ENCODE peak calls at places on chromosomes 16 and 17, in seven cellular contexts. One of them, this sample, is unnamed.

GRCh38 chr17:17511293-17511741 is 15.1 kb upstream of the RASD1 start:
- DNase-seq in activated naive CD4-positive, alpha-beta T cell treated with anti-CD3 and anti-CD28 coated beads, Interleukin-2, amount 10 ng/mL, durations not matched to agents 7 days and 5 days: no peak
- DNase-seq in Daoy: no peak
- DNase-seq in cardiac muscle cell: no peak
- DNase-seq in mucosa of gallbladder: no peak
- DNase-seq in stimulated activated CD4-positive, alpha-beta T cell treated with anti-CD3 and anti-CD28 coated beads, Interleukin-1b, Interleukin-23, amount 100 ng/mL, for 48 hours: no peak
- DNase-seq in endodermal cell: no peak
- DNase-seq in this sample: no peak

GRCh38 chr16:68065716-68066305 is 19.4 kb upstream of the NFATC3 start:
- DNase-seq in activated naive CD4-positive, alpha-beta T cell treated with anti-CD3 and anti-CD28 coated beads, Interleukin-2, amount 10 ng/mL, durations not matched to agents 7 days and 5 days: no peak
- DNase-seq in Daoy: peak
- DNase-seq in cardiac muscle cell: peak
- DNase-seq in mucosa of gallbladder: no peak
- DNase-seq in stimulated activated CD4-positive, alpha-beta T cell treated with anti-CD3 and anti-CD28 coated beads, Interleukin-1b, Interleukin-23, amount 100 ng/mL, for 48 hours: no peak
- DNase-seq in endodermal cell: peak
- DNase-seq in this sample: no peak

GRCh38 chr17:72863511-72864175 is 228.8 kb downstream of the SLC39A11 start:
- DNase-seq in activated naive CD4-positive, alpha-beta T cell treated with anti-CD3 and anti-CD28 coated beads, Interleukin-2, amount 10 ng/mL, durations not matched to agents 7 days and 5 days: no peak
- DNase-seq in Daoy: no peak
- DNase-seq in cardiac muscle cell: no peak
- DNase-seq in mucosa of gallbladder: no peak
- DNase-seq in stimulated activated CD4-positive, alpha-beta T cell treated with anti-CD3 and anti-CD28 coated beads, Interleukin-1b, Interleukin-23, amount 100 ng/mL, for 48 hours: no peak
- DNase-seq in endodermal cell: peak
- DNase-seq in this sample: no peak

GRCh38 chr17:34357398-34357797 is 1.1 kb downstream of the CCL13 start:
- DNase-seq in activated naive CD4-positive, alpha-beta T cell treated with anti-CD3 and anti-CD28 coated beads, Interleukin-2, amount 10 ng/mL, durations not matched to agents 7 days and 5 days: no peak
- DNase-seq in Daoy: no peak
- DNase-seq in cardiac muscle cell: no peak
- DNase-seq in mucosa of gallbladder: no peak
- DNase-seq in stimulated activated CD4-positive, alpha-beta T cell treated with anti-CD3 and anti-CD28 coated beads, Interleukin-1b, Interleukin-23, amount 100 ng/mL, for 48 hours: no peak
- DNase-seq in endodermal cell: peak
- DNase-seq in this sample: no peak

GRCh38 chr16:9139965-9140364 is 48.5 kb downstream of the HAPSTR1 start:
- DNase-seq in activated naive CD4-positive, alpha-beta T cell treated with anti-CD3 and anti-CD28 coated beads, Interleukin-2, amount 10 ng/mL, durations not matched to agents 7 days and 5 days: peak
- DNase-seq in Daoy: peak
- DNase-seq in cardiac muscle cell: peak
- DNase-seq in mucosa of gallbladder: no peak
- DNase-seq in stimulated activated CD4-positive, alpha-beta T cell treated with anti-CD3 and anti-CD28 coated beads, Interleukin-1b, Interleukin-23, amount 100 ng/mL, for 48 hours: no peak
- DNase-seq in endodermal cell: peak
- DNase-seq in this sample: no peak

GRCh38 chr17:41548844-41549595 is 20.9 kb upstream of the KRT19 start:
- DNase-seq in activated naive CD4-positive, alpha-beta T cell treated with anti-CD3 and anti-CD28 coated beads, Interleukin-2, amount 10 ng/mL, durations not matched to agents 7 days and 5 days: peak
- DNase-seq in Daoy: peak
- DNase-seq in cardiac muscle cell: peak
- DNase-seq in mucosa of gallbladder: peak
- DNase-seq in stimulated activated CD4-positive, alpha-beta T cell treated with anti-CD3 and anti-CD28 coated beads, Interleukin-1b, Interleukin-23, amount 100 ng/mL, for 48 hours: peak
- DNase-seq in endodermal cell: peak
- DNase-seq in this sample: peak

GRCh38 chr17:78935419-78936323 is 10.5 kb upstream of the TIMP2 start:
- DNase-seq in activated naive CD4-positive, alpha-beta T cell treated with anti-CD3 and anti-CD28 coated beads, Interleukin-2, amount 10 ng/mL, durations not matched to agents 7 days and 5 days: no peak
- DNase-seq in Daoy: peak
- DNase-seq in cardiac muscle cell: peak
- DNase-seq in mucosa of gallbladder: peak
- DNase-seq in stimulated activated CD4-positive, alpha-beta T cell treated with anti-CD3 and anti-CD28 coated beads, Interleukin-1b, Interleukin-23, amount 100 ng/mL, for 48 hours: no peak
- DNase-seq in endodermal cell: no peak
- DNase-seq in this sample: peak

GRCh38 chr17:8133941-8134340 is 10.0 kb upstream of the HES7 start:
- DNase-seq in activated naive CD4-positive, alpha-beta T cell treated with anti-CD3 and anti-CD28 coated beads, Interleukin-2, amount 10 ng/mL, durations not matched to agents 7 days and 5 days: no peak
- DNase-seq in Daoy: no peak
- DNase-seq in cardiac muscle cell: no peak
- DNase-seq in mucosa of gallbladder: no peak
- DNase-seq in stimulated activated CD4-positive, alpha-beta T cell treated with anti-CD3 and anti-CD28 coated beads, Interleukin-1b, Interleukin-23, amount 100 ng/mL, for 48 hours: no peak
- DNase-seq in endodermal cell: no peak
- DNase-seq in this sample: no peak

GRCh38 chr17:42306385-42306667 is 18.0 kb downstream of the STAT5A start:
- DNase-seq in activated naive CD4-positive, alpha-beta T cell treated with anti-CD3 and anti-CD28 coated beads, Interleukin-2, amount 10 ng/mL, durations not matched to agents 7 days and 5 days: no peak
- DNase-seq in Daoy: no peak
- DNase-seq in cardiac muscle cell: no peak
- DNase-seq in mucosa of gallbladder: no peak
- DNase-seq in stimulated activated CD4-positive, alpha-beta T cell treated with anti-CD3 and anti-CD28 coated beads, Interleukin-1b, Interleukin-23, amount 100 ng/mL, for 48 hours: no peak
- DNase-seq in endodermal cell: no peak
- DNase-seq in this sample: no peak

GRCh38 chr16:50473375-50473945 is 74.7 kb upstream of the NKD1 start:
- DNase-seq in activated naive CD4-positive, alpha-beta T cell treated with anti-CD3 and anti-CD28 coated beads, Interleukin-2, amount 10 ng/mL, durations not matched to agents 7 days and 5 days: no peak
- DNase-seq in Daoy: peak
- DNase-seq in cardiac muscle cell: peak
- DNase-seq in mucosa of gallbladder: no peak
- DNase-seq in stimulated activated CD4-positive, alpha-beta T cell treated with anti-CD3 and anti-CD28 coated beads, Interleukin-1b, Interleukin-23, amount 100 ng/mL, for 48 hours: peak
- DNase-seq in endodermal cell: no peak
- DNase-seq in this sample: no peak

GRCh38 chr17:63476857-63477470 is at the start of gene ACE:
- DNase-seq in activated naive CD4-positive, alpha-beta T cell treated with anti-CD3 and anti-CD28 coated beads, Interleukin-2, amount 10 ng/mL, durations not matched to agents 7 days and 5 days: peak
- DNase-seq in Daoy: peak
- DNase-seq in cardiac muscle cell: peak
- DNase-seq in mucosa of gallbladder: no peak
- DNase-seq in stimulated activated CD4-positive, alpha-beta T cell treated with anti-CD3 and anti-CD28 coated beads, Interleukin-1b, Interleukin-23, amount 100 ng/mL, for 48 hours: peak
- DNase-seq in endodermal cell: peak
- DNase-seq in this sample: peak

GRCh38 chr16:920722-921121 is 50.1 kb downstream of the LMF1 start:
- DNase-seq in activated naive CD4-positive, alpha-beta T cell treated with anti-CD3 and anti-CD28 coated beads, Interleukin-2, amount 10 ng/mL, durations not matched to agents 7 days and 5 days: no peak
- DNase-seq in Daoy: no peak
- DNase-seq in cardiac muscle cell: peak
- DNase-seq in mucosa of gallbladder: peak
- DNase-seq in stimulated activated CD4-positive, alpha-beta T cell treated with anti-CD3 and anti-CD28 coated beads, Interleukin-1b, Interleukin-23, amount 100 ng/mL, for 48 hours: no peak
- DNase-seq in endodermal cell: no peak
- DNase-seq in this sample: peak

GRCh38 chr16:84486551-84487235 is 17.8 kb downstream of the MEAK7 start:
- DNase-seq in activated naive CD4-positive, alpha-beta T cell treated with anti-CD3 and anti-CD28 coated beads, Interleukin-2, amount 10 ng/mL, durations not matched to agents 7 days and 5 days: no peak
- DNase-seq in Daoy: no peak
- DNase-seq in cardiac muscle cell: no peak
- DNase-seq in mucosa of gallbladder: no peak
- DNase-seq in stimulated activated CD4-positive, alpha-beta T cell treated with anti-CD3 and anti-CD28 coated beads, Interleukin-1b, Interleukin-23, amount 100 ng/mL, for 48 hours: no peak
- DNase-seq in endodermal cell: no peak
- DNase-seq in this sample: no peak

GRCh38 chr17:1724351-1724868 is at the start of gene WDR81:
- DNase-seq in activated naive CD4-positive, alpha-beta T cell treated with anti-CD3 and anti-CD28 coated beads, Interleukin-2, amount 10 ng/mL, durations not matched to agents 7 days and 5 days: peak
- DNase-seq in Daoy: peak
- DNase-seq in cardiac muscle cell: peak
- DNase-seq in mucosa of gallbladder: peak
- DNase-seq in stimulated activated CD4-positive, alpha-beta T cell treated with anti-CD3 and anti-CD28 coated beads, Interleukin-1b, Interleukin-23, amount 100 ng/mL, for 48 hours: peak
- DNase-seq in endodermal cell: peak
- DNase-seq in this sample: peak

GRCh38 chr17:60102632-60103047 is 23.9 kb upstream of the HEATR6 start:
- DNase-seq in activated naive CD4-positive, alpha-beta T cell treated with anti-CD3 and anti-CD28 coated beads, Interleukin-2, amount 10 ng/mL, durations not matched to agents 7 days and 5 days: peak
- DNase-seq in Daoy: no peak
- DNase-seq in cardiac muscle cell: peak
- DNase-seq in mucosa of gallbladder: no peak
- DNase-seq in stimulated activated CD4-positive, alpha-beta T cell treated with anti-CD3 and anti-CD28 coated beads, Interleukin-1b, Interleukin-23, amount 100 ng/mL, for 48 hours: peak
- DNase-seq in endodermal cell: peak
- DNase-seq in this sample: no peak

GRCh38 chr17:41416478-41416877 is 7.9 kb downstream of the KRT37 start:
- DNase-seq in activated naive CD4-positive, alpha-beta T cell treated with anti-CD3 and anti-CD28 coated beads, Interleukin-2, amount 10 ng/mL, durations not matched to agents 7 days and 5 days: no peak
- DNase-seq in Daoy: no peak
- DNase-seq in cardiac muscle cell: no peak
- DNase-seq in mucosa of gallbladder: no peak
- DNase-seq in stimulated activated CD4-positive, alpha-beta T cell treated with anti-CD3 and anti-CD28 coated beads, Interleukin-1b, Interleukin-23, amount 100 ng/mL, for 48 hours: no peak
- DNase-seq in endodermal cell: no peak
- DNase-seq in this sample: no peak

GRCh38 chr16:4511441-4512082 is 27.0 kb downstream of the CDIP1 start:
- DNase-seq in activated naive CD4-positive, alpha-beta T cell treated with anti-CD3 and anti-CD28 coated beads, Interleukin-2, amount 10 ng/mL, durations not matched to agents 7 days and 5 days: peak
- DNase-seq in Daoy: no peak
- DNase-seq in cardiac muscle cell: peak
- DNase-seq in mucosa of gallbladder: peak
- DNase-seq in stimulated activated CD4-positive, alpha-beta T cell treated with anti-CD3 and anti-CD28 coated beads, Interleukin-1b, Interleukin-23, amount 100 ng/mL, for 48 hours: peak
- DNase-seq in endodermal cell: peak
- DNase-seq in this sample: peak

GRCh38 chr17:72693147-72693878 is 399.2 kb downstream of the SLC39A11 start:
- DNase-seq in activated naive CD4-positive, alpha-beta T cell treated with anti-CD3 and anti-CD28 coated beads, Interleukin-2, amount 10 ng/mL, durations not matched to agents 7 days and 5 days: no peak
- DNase-seq in Daoy: no peak
- DNase-seq in cardiac muscle cell: no peak
- DNase-seq in mucosa of gallbladder: no peak
- DNase-seq in stimulated activated CD4-positive, alpha-beta T cell treated with anti-CD3 and anti-CD28 coated beads, Interleukin-1b, Interleukin-23, amount 100 ng/mL, for 48 hours: no peak
- DNase-seq in endodermal cell: no peak
- DNase-seq in this sample: no peak

GRCh38 chr17:68238488-68238887 is 9.4 kb upstream of the AMZ2 start:
- DNase-seq in activated naive CD4-positive, alpha-beta T cell treated with anti-CD3 and anti-CD28 coated beads, Interleukin-2, amount 10 ng/mL, durations not matched to agents 7 days and 5 days: peak
- DNase-seq in Daoy: no peak
- DNase-seq in cardiac muscle cell: no peak
- DNase-seq in mucosa of gallbladder: no peak
- DNase-seq in stimulated activated CD4-positive, alpha-beta T cell treated with anti-CD3 and anti-CD28 coated beads, Interleukin-1b, Interleukin-23, amount 100 ng/mL, for 48 hours: no peak
- DNase-seq in endodermal cell: no peak
- DNase-seq in this sample: no peak

GRCh38 chr16:54313789-54314188 is 27.2 kb upstream of the IRX3 start:
- DNase-seq in activated naive CD4-positive, alpha-beta T cell treated with anti-CD3 and anti-CD28 coated beads, Interleukin-2, amount 10 ng/mL, durations not matched to agents 7 days and 5 days: no peak
- DNase-seq in Daoy: no peak
- DNase-seq in cardiac muscle cell: no peak
- DNase-seq in mucosa of gallbladder: no peak
- DNase-seq in stimulated activated CD4-positive, alpha-beta T cell treated with anti-CD3 and anti-CD28 coated beads, Interleukin-1b, Interleukin-23, amount 100 ng/mL, for 48 hours: no peak
- DNase-seq in endodermal cell: no peak
- DNase-seq in this sample: no peak